ENCODE peak calls at places on chromosomes 16 and 17, in eight cellular contexts. H is GM19239; C is NCI-H748 treated with DMSO at 0.1 percent for 48 hours; T is GM03348; Y is LHCN-M2; J is stimulated activated CD4-positive, alpha-beta T cell treated with anti-CD3 and anti-CD28 coated beads, Interleukin-15, amount 100 ng/mL, for 24 hours; Z is LNCaP clone FGC; U is neural progenitor cell. A is an unnamed sample.

GRCh38 chr17:37465058-37465616 is 24.6 kb upstream of the DUSP14 start:
- DNase-seq in H (no peak), C (no peak), T (peak), Y (peak), J (no peak), Z (no peak), U (no peak), A (no peak)

GRCh38 chr16:58464047-58464915 is 35.7 kb upstream of the NDRG4 start:
- DNase-seq in H (no peak), C (no peak), T (peak), Y (no peak), J (peak), Z (no peak), U (peak), A (no peak)

GRCh38 chr16:27512061-27512460 is 37.7 kb downstream of the GTF3C1 start:
- DNase-seq in H (no peak), C (no peak), T (no peak), Y (no peak), J (no peak), Z (no peak), U (no peak), A (no peak)

GRCh38 chr16:49352923-49353322 is 20.7 kb upstream of the C16orf78 start:
- DNase-seq in H (no peak), C (no peak), T (no peak), Y (no peak), J (peak), Z (no peak), U (peak), A (peak)

GRCh38 chr16:84648595-84649510 is 542 bp downstream of the KLHL36 start:
- DNase-seq in H (peak), C (no peak), T (peak), Y (no peak), J (peak), Z (no peak), U (peak), A (peak)

GRCh38 chr16:4135537-4135936 is 19.3 kb upstream of the ADCY9 start:
- DNase-seq in H (no peak), C (no peak), T (no peak), Y (no peak), J (no peak), Z (no peak), U (no peak), A (no peak)

GRCh38 chr16:2023098-2023925 is 3.4 kb upstream of the NHERF2 start:
- DNase-seq in H (peak), C (peak), T (peak), Y (peak), J (peak), Z (no peak), U (peak), A (peak)

GRCh38 chr17:81512984-81513668 is 527 bp upstream of the ACTG1 start:
- DNase-seq in H (no peak), C (peak), T (peak), Y (peak), J (peak), Z (no peak), U (peak), A (peak)

GRCh38 chr17:77523562-77523961 is 382.8 kb downstream of the SEC14L1 start:
- DNase-seq in H (no peak), C (no peak), T (no peak), Y (no peak), J (no peak), Z (no peak), U (no peak), A (no peak)

GRCh38 chr17:32267690-32268205 is 2.1 kb downstream of the RHBDL3 start:
- DNase-seq in H (no peak), C (peak), T (no peak), Y (no peak), J (peak), Z (no peak), U (peak), A (no peak)

GRCh38 chr17:79628861-79629547 is 18.2 kb upstream of the RBFOX3 start:
- DNase-seq in H (no peak), C (no peak), T (no peak), Y (no peak), J (no peak), Z (no peak), U (peak), A (peak)

GRCh38 chr16:3094289-3095027 is 4.6 kb downstream of the ZSCAN10 start:
- DNase-seq in H (peak), C (peak), T (peak), Y (peak), J (peak), Z (no peak), U (peak), A (peak)

GRCh38 chr16:66378739-66379570 is 12.5 kb downstream of the CDH5 start:
- DNase-seq in H (no peak), C (no peak), T (no peak), Y (no peak), J (no peak), Z (no peak), U (no peak), A (no peak)

GRCh38 chr17:47810200-47810821 is 11.3 kb downstream of the OSBPL7 start:
- DNase-seq in H (no peak), C (no peak), T (peak), Y (peak), J (peak), Z (peak), U (no peak), A (peak)

GRCh38 chr17:77425791-77426641 is 285.2 kb downstream of the SEC14L1 start:
- DNase-seq in H (no peak), C (no peak), T (no peak), Y (peak), J (peak), Z (no peak), U (peak), A (no peak)

GRCh38 chr17:74354123-74354522 is 7.5 kb downstream of the BTBD17 start:
- DNase-seq in H (peak), C (no peak), T (no peak), Y (no peak), J (peak), Z (no peak), U (peak), A (peak)

GRCh38 chr17:63937319-63937718 is 5.2 kb upstream of the CD79B start:
- DNase-seq in H (no peak), C (no peak), T (no peak), Y (no peak), J (no peak), Z (no peak), U (no peak), A (no peak)

GRCh38 chr17:82152556-82153294 is 54.7 kb upstream of the FASN start:
- DNase-seq in H (no peak), C (no peak), T (no peak), Y (no peak), J (no peak), Z (peak), U (no peak), A (no peak)

GRCh38 chr16:85010446-85010930 is 847 bp downstream of the ZDHHC7 start:
- DNase-seq in H (no peak), C (no peak), T (no peak), Y (no peak), J (no peak), Z (no peak), U (no peak), A (no peak)

GRCh38 chr17:41655611-41656111 is 31.3 kb upstream of the KRT17 start:
- DNase-seq in H (no peak), C (no peak), T (no peak), Y (no peak), J (no peak), Z (no peak), U (peak), A (no peak)

A was measured in HAP-1.